ENCODE peak calls at places on chromosomes 16 and 17, in five cellular contexts. I is spleen, A is fibroblast of lung, P is PC-9, L is epithelial cell of esophagus. H is an unnamed sample.
A peak's percentile ranks its signal among the peaks of the same experiment; 100 is the strongest.

GRCh38 chr17:6938637-6939036 is 57.2 kb upstream of the ALOX12 start:
- DNase-seq in I (no peak), A (no peak), P (no peak), L (no peak), H (no peak)

GRCh38 chr16:10256855-10257641 is 74.8 kb upstream of the GRIN2A start:
- DNase-seq in I (peak; percentile 81), A (peak; percentile 5), P (peak; percentile 16), L (peak; percentile 35), H (no peak)

GRCh38 chr16:72530434-72530833 is 358.5 kb upstream of the PMFBP1 start:
- DNase-seq in I (no peak), A (peak; percentile 74), P (no peak), L (peak; percentile 81), H (no peak)

GRCh38 chr17:64459284-64459747 is 10.4 kb downstream of the MILR1 start:
- DNase-seq in I (no peak), A (peak; percentile 86), P (peak; percentile 34), L (peak; percentile 60), H (peak; percentile 32)

GRCh38 chr16:2398520-2398919 is 30.7 kb upstream of the CCNF start:
- DNase-seq in I (no peak), A (no peak), P (no peak), L (peak; percentile 36), H (no peak)

GRCh38 chr16:6888536-6888935 is 444.1 kb upstream of the RBFOX1 start:
- DNase-seq in I (no peak), A (no peak), P (no peak), L (no peak), H (no peak)

GRCh38 chr17:40017422-40018080 is 2.3 kb downstream of the CSF3 start:
- DNase-seq in I (no peak), A (no peak), P (no peak), L (no peak), H (no peak)

GRCh38 chr17:72119963-72120877 is 600 bp upstream of the SOX9 start:
- DNase-seq in I (no peak), A (peak; percentile 87), P (peak; percentile 53), L (peak; percentile 84), H (no peak)

GRCh38 chr16:82855471-82855870 is 228.7 kb downstream of the CDH13 start:
- DNase-seq in I (no peak), A (peak; percentile 45), P (no peak), L (no peak), H (no peak)

GRCh38 chr17:32719702-32720101 is 157.2 kb downstream of the MYO1D start:
- DNase-seq in I (no peak), A (no peak), P (no peak), L (no peak), H (no peak)

GRCh38 chr16:15906439-15906838 is 18.0 kb upstream of the CEP20 start:
- DNase-seq in I (no peak), A (no peak), P (no peak), L (no peak), H (no peak)

GRCh38 chr16:7086842-7087616 is 245.6 kb upstream of the RBFOX1 start:
- DNase-seq in I (no peak), A (no peak), P (no peak), L (no peak), H (no peak)

GRCh38 chr16:31880322-31880979 is 6.8 kb downstream of the ZNF267 start:
- DNase-seq in I (no peak), A (peak; percentile 88), P (no peak), L (peak; percentile 65), H (peak; percentile 70)

GRCh38 chr16:48462146-48462740 is 77.0 kb upstream of the SIAH1 start:
- DNase-seq in I (no peak), A (peak; percentile 61), P (peak; percentile 10), L (peak; percentile 97), H (no peak)

GRCh38 chr16:13781579-13782338 is 138.2 kb upstream of the ERCC4 start:
- DNase-seq in I (no peak), A (no peak), P (no peak), L (no peak), H (no peak)

GRCh38 chr16:3866703-3867431 is 13.6 kb downstream of the CREBBP start:
- DNase-seq in I (no peak), A (no peak), P (no peak), L (no peak), H (no peak)

GRCh38 chr17:72788950-72789585 is 303.4 kb downstream of the SLC39A11 start:
- DNase-seq in I (no peak), A (peak; percentile 45), P (peak; percentile 17), L (peak; percentile 7), H (no peak)

GRCh38 chr17:82243648-82244412 is 15.0 kb downstream of the SLC16A3 start:
- DNase-seq in I (no peak), A (peak; percentile 18), P (no peak), L (peak; percentile 44), H (no peak)

GRCh38 chr17:46007461-46007965 is 8.5 kb downstream of the STH start:
- DNase-seq in I (no peak), A (no peak), P (no peak), L (no peak), H (no peak)
- TF ChIP-seq CTCF in I (no peak), A (no peak), P (no peak), L (no peak), H (no peak)

GRCh38 chr17:46818929-46819859 is 702 bp upstream of the WNT3 start:
- DNase-seq in I (no peak), A (no peak), P (peak; percentile 29), L (no peak), H (no peak)
- H3K4me3 ChIP-seq in I (peak overlapping the region; percentile 29), A (no peak overlapping the region), P (peak overlapping the region; percentile 61), L (peak overlapping the region; percentile 16), H (peak overlapping the region; percentile 37)

DNA sequence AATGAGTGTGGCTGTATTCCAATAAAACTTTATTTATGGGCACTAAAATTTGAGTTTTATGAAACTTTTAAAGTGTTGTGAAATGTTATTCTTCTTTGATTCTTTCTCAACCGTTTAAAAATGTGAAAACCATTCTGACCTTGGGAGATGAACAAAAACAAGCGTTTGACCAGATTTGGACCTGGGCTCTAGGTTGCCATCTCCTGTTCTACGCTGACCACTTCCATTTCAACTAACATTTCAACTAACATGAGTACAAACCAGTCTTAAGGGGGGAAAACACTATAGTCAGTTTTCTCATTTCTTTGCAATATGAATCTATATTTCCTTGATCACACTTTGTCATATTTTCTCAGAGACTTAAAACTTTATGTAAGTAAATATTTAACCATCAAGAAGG is 118.4 kb upstream of the IRX5 start:
- DNase-seq in I (no peak), A (no peak), P (no peak), L (peak; percentile 6), H (no peak)
- TF ChIP-seq CTCF in I (no peak), A (no peak), P (no peak), L (peak; percentile 6), H (peak; percentile 8)

GRCh38 chr16:90019201-90019542 is at the start of gene DBNDD1:
- DNase-seq in I (no peak), A (no peak), P (no peak), L (no peak), H (no peak)
- H3K4me3 ChIP-seq in I (peak within 1 kb of the TSS; percentile 18), A (peak within 1 kb of the TSS; percentile 53), P (peak within 1 kb of the TSS; percentile 86), L (peak within 1 kb of the TSS; percentile 51), H (peak within 1 kb of the TSS; percentile 71)

GRCh38 chr17:8121531-8122390 is 2.1 kb downstream of the HES7 start:
- DNase-seq in I (peak; percentile 87), A (peak; percentile 60), P (peak; percentile 89), L (peak; percentile 64), H (no peak)
- TF ChIP-seq CTCF in I (no peak), A (peak; percentile 32), P (peak; percentile 60), L (peak; percentile 4), H (peak; percentile 53)

GRCh38 chr17:43588121-43588520 is 42.0 kb upstream of the ETV4 start:
- DNase-seq in I (no peak), A (no peak), P (no peak), L (no peak), H (no peak)
- H3K4me3 ChIP-seq in I (no peak overlapping the region), A (no peak overlapping the region), P (no peak overlapping the region), L (no peak overlapping the region), H (no peak overlapping the region)

GRCh38 chr17:27848941-27849340 is 44.2 kb downstream of the LYRM9 start:
- DNase-seq in I (no peak), A (no peak), P (no peak), L (no peak), H (no peak)
- TF ChIP-seq CTCF in I (no peak), A (no peak), P (no peak), L (no peak), H (no peak)

DNA sequence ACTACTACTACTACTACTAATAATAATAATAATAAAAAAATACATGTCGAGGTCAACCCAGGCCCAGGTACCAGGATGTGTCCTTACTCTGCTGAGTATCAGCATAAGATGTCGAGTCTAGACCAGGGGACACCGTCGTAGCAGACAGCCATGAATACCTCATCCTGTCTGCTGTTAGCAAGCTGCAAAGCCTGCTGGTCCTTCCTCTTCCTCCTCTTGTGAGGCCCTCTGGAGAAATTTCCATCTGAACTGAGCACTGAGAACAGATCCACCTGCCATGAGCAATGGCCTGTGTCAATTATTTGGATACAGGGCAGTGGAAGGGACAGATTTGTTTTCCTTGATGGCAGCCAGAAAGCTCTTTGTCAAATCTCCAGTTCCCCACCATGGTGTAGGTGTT is 168.5 kb downstream of the XYLT1 start:
- DNase-seq in I (no peak), A (no peak), P (no peak), L (no peak), H (no peak)
- H3K4me3 ChIP-seq in I (no peak overlapping the region), A (no peak overlapping the region), P (no peak overlapping the region), L (no peak overlapping the region), H (no peak overlapping the region)

DNA sequence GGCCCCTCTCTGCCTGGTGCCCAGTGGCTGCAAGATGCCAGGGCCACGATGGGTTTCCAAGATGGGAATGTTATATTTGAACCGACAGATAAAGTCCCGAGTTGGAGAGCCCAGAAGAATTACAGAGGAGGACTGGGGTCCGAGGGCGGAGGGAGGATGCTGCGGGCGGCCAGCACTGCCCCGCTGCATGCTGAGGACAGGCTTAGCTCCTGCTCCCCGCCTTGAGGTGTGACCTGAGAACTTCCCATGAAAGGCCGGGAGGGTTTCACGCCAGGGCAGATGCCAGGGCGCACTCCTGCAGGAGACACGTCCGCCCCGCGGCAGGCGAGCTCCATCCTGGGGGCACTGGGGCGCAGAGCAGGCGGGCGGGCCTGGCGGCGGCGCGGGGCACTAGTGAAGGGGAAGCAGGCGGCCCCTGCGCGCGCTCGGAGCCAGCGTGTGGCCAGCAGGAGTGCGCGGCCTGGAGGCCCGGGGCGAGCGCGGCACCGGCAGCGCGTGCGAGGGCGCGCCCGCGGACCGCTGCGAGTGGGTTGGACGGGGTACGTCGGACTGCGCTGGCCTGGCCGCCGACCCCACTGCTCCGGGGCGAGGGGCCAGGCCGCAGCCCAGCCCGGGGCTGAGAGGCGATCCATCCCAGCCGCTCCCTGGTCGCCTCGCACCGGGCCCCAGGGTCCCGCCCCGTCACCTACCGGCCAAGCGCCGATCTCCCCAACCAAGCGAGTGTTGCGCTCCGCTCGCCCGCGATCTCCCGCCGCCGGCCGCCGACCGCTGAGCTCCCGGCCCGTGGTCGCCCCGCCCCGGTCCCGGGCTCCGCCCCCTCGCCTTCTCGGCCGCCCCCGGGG is at the start of gene MAP3K14:
- DNase-seq in I (peak; percentile 97), A (peak; percentile 68), P (peak; percentile 55), L (peak; percentile 51), H (no peak)
- TF ChIP-seq CTCF in I (no peak), A (peak; percentile 7), P (no peak), L (no peak), H (no peak)

H was measured in epithelial cell of proximal tubule.